ENCODE peak calls at places on chromosomes 4 and X, in nine cellular contexts. U is activated T-cell treated with anti-CD3 and anti-CD28 coated beads, Interleukin-2, amount 50 U/mL, for 72 hours; N is T follicular helper cell; Q is endothelial cell of umbilical vein; I is left ventricle myocardium superior; O is mesendoderm; A is HL-60; X is GM23338; P is mucosa of descending colon. M is an unnamed sample.

GRCh38 chr4:11424000-11424399 is 4.7 kb downstream of the HS3ST1 start:
- DNase-seq in A (peak), P (no peak), I (peak), Q (peak), U (peak), X (peak), N (no peak), O (peak), M (peak)

GRCh38 chr4:166198041-166198440 is 325.0 kb downstream of the TLL1 start:
- DNase-seq in N (no peak), P (no peak), U (no peak), Q (no peak), A (no peak), I (no peak), O (no peak), X (no peak), M (no peak)

GRCh38 chr4:107987916-107988762 is 1.6 kb upstream of the HADH start:
- DNase-seq in U (no peak), I (no peak), Q (no peak), A (no peak), O (peak), P (no peak), N (no peak), X (peak), M (no peak)

GRCh38 chr4:54230479-54231418 is 1.7 kb downstream of the PDGFRA start:
- DNase-seq in A (no peak), O (peak), I (peak), X (peak), Q (no peak), U (no peak), N (no peak), P (peak), M (peak)

GRCh38 chr4:87007345-87008181 is 72.8 kb downstream of the AFF1 start:
- DNase-seq in Q (peak), A (peak), P (peak), X (peak), I (peak), N (no peak), U (peak), O (peak), M (peak)

GRCh38 chr4:173448919-173449641 is 50.2 kb upstream of the SCRG1 start:
- DNase-seq in Q (no peak), O (peak), P (no peak), I (peak), U (no peak), N (no peak), A (no peak), X (no peak), M (no peak)

GRCh38 chr4:88939697-88940096 is 117.3 kb downstream of the FAM13A start:
- DNase-seq in I (no peak), X (no peak), A (no peak), P (no peak), N (no peak), O (no peak), Q (no peak), U (no peak), M (no peak)

GRCh38 chr4:78370625-78371372 is 180.8 kb upstream of the ANXA3 start:
- DNase-seq in X (peak), Q (no peak), P (no peak), I (no peak), O (peak), A (no peak), N (no peak), U (no peak), M (no peak)

GRCh38 chr4:145552181-145552822 is 66.9 kb upstream of the MMAA start:
- DNase-seq in O (no peak), I (no peak), P (no peak), U (no peak), A (no peak), Q (no peak), X (no peak), N (no peak), M (no peak)

GRCh38 chr4:10416441-10416840 is 40.8 kb downstream of the ZNF518B start:
- DNase-seq in I (no peak), Q (no peak), P (no peak), A (no peak), X (no peak), U (peak), O (no peak), N (no peak), M (no peak)

GRCh38 chrX:43860646-43861370 is 21.4 kb downstream of the MAOB start:
- DNase-seq in X (no peak), U (no peak), A (no peak), P (no peak), I (no peak), O (no peak), N (no peak), Q (peak), M (no peak)

M was measured in neural progenitor cell.